ENCODE peak calls at places on chromosomes 1 and 21, in four cellular contexts. One of them, this sample, is unnamed.

GRCh38 chr1:74729741-74730478 is 2.9 kb downstream of the CRYZ start:
- DNase-seq in ovary: no peak
- DNase-seq in GM13976: no peak
- DNase-seq in activated T-cell treated with anti-CD3 and anti-CD28 coated beads, Interleukin-2, amount 50 U/mL, for 24 hours: no peak
- DNase-seq in this sample: peak

GRCh38 chr1:29704430-29704829 is 468.1 kb downstream of the PTPRU start:
- DNase-seq in GM13976: no peak
- DNase-seq in ovary: no peak
- DNase-seq in activated T-cell treated with anti-CD3 and anti-CD28 coated beads, Interleukin-2, amount 50 U/mL, for 24 hours: no peak
- DNase-seq in this sample: no peak

GRCh38 chr1:75908717-75909152 is 23.5 kb downstream of the ASB17 start:
- DNase-seq in activated T-cell treated with anti-CD3 and anti-CD28 coated beads, Interleukin-2, amount 50 U/mL, for 24 hours: no peak
- DNase-seq in GM13976: peak
- DNase-seq in ovary: no peak
- DNase-seq in this sample: peak

GRCh38 chr1:33060579-33061083 is 20.3 kb upstream of the AZIN2 start:
- DNase-seq in activated T-cell treated with anti-CD3 and anti-CD28 coated beads, Interleukin-2, amount 50 U/mL, for 24 hours: no peak
- DNase-seq in ovary: no peak
- DNase-seq in GM13976: no peak
- DNase-seq in this sample: no peak

GRCh38 chr1:234541281-234541975 is 62.4 kb upstream of the TARBP1 start:
- DNase-seq in activated T-cell treated with anti-CD3 and anti-CD28 coated beads, Interleukin-2, amount 50 U/mL, for 24 hours: no peak
- DNase-seq in ovary: peak
- DNase-seq in GM13976: no peak
- DNase-seq in this sample: no peak

GRCh38 chr1:157442065-157442464 is 110.2 kb downstream of the FCRL5 start:
- DNase-seq in activated T-cell treated with anti-CD3 and anti-CD28 coated beads, Interleukin-2, amount 50 U/mL, for 24 hours: no peak
- DNase-seq in GM13976: no peak
- DNase-seq in ovary: no peak
- DNase-seq in this sample: no peak

GRCh38 chr1:181104790-181105133 is 16.3 kb downstream of the IER5 start:
- DNase-seq in activated T-cell treated with anti-CD3 and anti-CD28 coated beads, Interleukin-2, amount 50 U/mL, for 24 hours: no peak
- DNase-seq in GM13976: peak
- DNase-seq in ovary: peak
- DNase-seq in this sample: peak

GRCh38 chr1:244242446-244242845 is 191.4 kb downstream of the ZBTB18 start:
- DNase-seq in activated T-cell treated with anti-CD3 and anti-CD28 coated beads, Interleukin-2, amount 50 U/mL, for 24 hours: no peak
- DNase-seq in ovary: no peak
- DNase-seq in GM13976: peak
- DNase-seq in this sample: peak

GRCh38 chr21:44858791-44859190 is 14.7 kb downstream of the PTTG1IP start:
- DNase-seq in activated T-cell treated with anti-CD3 and anti-CD28 coated beads, Interleukin-2, amount 50 U/mL, for 24 hours: no peak
- DNase-seq in GM13976: no peak
- DNase-seq in ovary: no peak
- DNase-seq in this sample: no peak

GRCh38 chr21:42555756-42556438 is 42.2 kb downstream of the SLC37A1 start:
- DNase-seq in ovary: no peak
- DNase-seq in activated T-cell treated with anti-CD3 and anti-CD28 coated beads, Interleukin-2, amount 50 U/mL, for 24 hours: no peak
- DNase-seq in GM13976: no peak
- DNase-seq in this sample: no peak

GRCh38 chr1:214491468-214492120 is 59.8 kb downstream of the PTPN14 start:
- DNase-seq in activated T-cell treated with anti-CD3 and anti-CD28 coated beads, Interleukin-2, amount 50 U/mL, for 24 hours: no peak
- DNase-seq in ovary: no peak
- DNase-seq in GM13976: no peak
- DNase-seq in this sample: no peak

GRCh38 chr1:177368255-177368654 is 197.5 kb downstream of the BRINP2 start:
- DNase-seq in activated T-cell treated with anti-CD3 and anti-CD28 coated beads, Interleukin-2, amount 50 U/mL, for 24 hours: no peak
- DNase-seq in GM13976: no peak
- DNase-seq in ovary: no peak
- DNase-seq in this sample: no peak

GRCh38 chr21:28235169-28235892 is 757.3 kb downstream of the LTN1 start:
- DNase-seq in activated T-cell treated with anti-CD3 and anti-CD28 coated beads, Interleukin-2, amount 50 U/mL, for 24 hours: no peak
- DNase-seq in GM13976: no peak
- DNase-seq in ovary: no peak
- DNase-seq in this sample: peak

GRCh38 chr21:34609244-34609950 is 5.5 kb downstream of the RCAN1 start:
- DNase-seq in activated T-cell treated with anti-CD3 and anti-CD28 coated beads, Interleukin-2, amount 50 U/mL, for 24 hours: no peak
- DNase-seq in ovary: no peak
- DNase-seq in GM13976: no peak
- DNase-seq in this sample: no peak

GRCh38 chr1:161193561-161194235 is 5.2 kb downstream of the ADAMTS4 start:
- DNase-seq in activated T-cell treated with anti-CD3 and anti-CD28 coated beads, Interleukin-2, amount 50 U/mL, for 24 hours: no peak
- DNase-seq in ovary: peak
- DNase-seq in GM13976: no peak
- DNase-seq in this sample: no peak

GRCh38 chr1:9228589-9228988 is 6.0 kb upstream of the H6PD start:
- DNase-seq in ovary: no peak
- DNase-seq in GM13976: no peak
- DNase-seq in activated T-cell treated with anti-CD3 and anti-CD28 coated beads, Interleukin-2, amount 50 U/mL, for 24 hours: no peak
- DNase-seq in this sample: no peak

GRCh38 chr1:44464361-44464760 is 59.3 kb downstream of the RNF220 start:
- DNase-seq in ovary: no peak
- DNase-seq in GM13976: no peak
- DNase-seq in activated T-cell treated with anti-CD3 and anti-CD28 coated beads, Interleukin-2, amount 50 U/mL, for 24 hours: no peak
- DNase-seq in this sample: no peak

GRCh38 chr1:188220051-188220450 is 1391.3 kb downstream of the PLA2G4A start:
- DNase-seq in activated T-cell treated with anti-CD3 and anti-CD28 coated beads, Interleukin-2, amount 50 U/mL, for 24 hours: no peak
- DNase-seq in ovary: no peak
- DNase-seq in GM13976: no peak
- DNase-seq in this sample: no peak

This sample was measured in endodermal cell.